ENCODE peak calls at places on chromosomes 11 and 22, in four cellular contexts. One of them, this sample, is unnamed.
A peak's percentile ranks its signal among the peaks of the same experiment; 100 is the strongest.

GRCh38 chr22:17814084-17814483 is 39.8 kb upstream of the BID start:
- DNase-seq in nephron progenitor cell: no peak
- DNase-seq in CD8-positive, alpha-beta memory T cell: no peak
- DNase-seq in uterus: no peak
- DNase-seq in this sample: no peak

GRCh38 chr11:126748097-126748756 is 252.3 kb downstream of the KIRREL3 start:
- DNase-seq in nephron progenitor cell: peak; percentile 53
- DNase-seq in CD8-positive, alpha-beta memory T cell: no peak
- DNase-seq in uterus: no peak
- DNase-seq in this sample: peak; percentile 12

GRCh38 chr11:126150256-126150655 is 61.2 kb downstream of the RPUSD4 start:
- DNase-seq in nephron progenitor cell: no peak
- DNase-seq in CD8-positive, alpha-beta memory T cell: no peak
- DNase-seq in uterus: no peak
- DNase-seq in this sample: no peak

GRCh38 chr11:21771097-21771496 is 421.8 kb upstream of the ANO5 start:
- DNase-seq in nephron progenitor cell: no peak
- DNase-seq in CD8-positive, alpha-beta memory T cell: no peak
- DNase-seq in uterus: no peak
- DNase-seq in this sample: no peak

GRCh38 chr22:39303358-39303757 is 16.1 kb downstream of the RPL3 start:
- DNase-seq in nephron progenitor cell: no peak
- DNase-seq in CD8-positive, alpha-beta memory T cell: no peak
- DNase-seq in uterus: no peak
- DNase-seq in this sample: no peak

GRCh38 chr11:128052912-128053641 is 534.3 kb downstream of the ETS1 start:
- DNase-seq in nephron progenitor cell: no peak
- DNase-seq in CD8-positive, alpha-beta memory T cell: peak; percentile 57
- DNase-seq in uterus: no peak
- DNase-seq in this sample: peak; percentile 37

GRCh38 chr11:12864316-12865156 is 144.6 kb upstream of the RASSF10 start:
- DNase-seq in nephron progenitor cell: no peak
- DNase-seq in CD8-positive, alpha-beta memory T cell: no peak
- DNase-seq in uterus: no peak
- DNase-seq in this sample: no peak

GRCh38 chr11:32840587-32840986 is 10.9 kb downstream of the PRRG4 start:
- DNase-seq in nephron progenitor cell: no peak
- DNase-seq in CD8-positive, alpha-beta memory T cell: no peak
- DNase-seq in uterus: no peak
- DNase-seq in this sample: no peak

GRCh38 chr11:105767945-105768344 is 158.1 kb downstream of the GRIA4 start:
- DNase-seq in nephron progenitor cell: no peak
- DNase-seq in CD8-positive, alpha-beta memory T cell: no peak
- DNase-seq in uterus: no peak
- DNase-seq in this sample: no peak

GRCh38 chr11:123300874-123301695 is 106.0 kb upstream of the CLMP start:
- DNase-seq in nephron progenitor cell: no peak
- DNase-seq in CD8-positive, alpha-beta memory T cell: peak; percentile 29
- DNase-seq in uterus: no peak
- DNase-seq in this sample: peak; percentile 24

GRCh38 chr22:36430863-36431262 is 43.1 kb upstream of the MYH9 start:
- DNase-seq in nephron progenitor cell: no peak
- DNase-seq in CD8-positive, alpha-beta memory T cell: no peak
- DNase-seq in uterus: no peak
- DNase-seq in this sample: no peak

GRCh38 chr11:9459573-9460321 is 1.1 kb upstream of the ZNF143 start:
- DNase-seq in nephron progenitor cell: no peak
- DNase-seq in CD8-positive, alpha-beta memory T cell: no peak
- DNase-seq in uterus: peak; percentile 32
- DNase-seq in this sample: no peak

GRCh38 chr11:79441159-79441875 is 487 bp upstream of the TENM4 start:
- DNase-seq in nephron progenitor cell: peak; percentile 35
- DNase-seq in CD8-positive, alpha-beta memory T cell: no peak
- DNase-seq in uterus: no peak
- DNase-seq in this sample: no peak

GRCh38 chr11:85772700-85773099 is 38.2 kb downstream of the SYTL2 start:
- DNase-seq in nephron progenitor cell: no peak
- DNase-seq in CD8-positive, alpha-beta memory T cell: no peak
- DNase-seq in uterus: no peak
- DNase-seq in this sample: no peak

GRCh38 chr11:75429902-75430691 is 2.9 kb downstream of the KLHL35 start:
- DNase-seq in nephron progenitor cell: peak; percentile 81
- DNase-seq in CD8-positive, alpha-beta memory T cell: peak; percentile 70
- DNase-seq in uterus: no peak
- DNase-seq in this sample: peak; percentile 73

GRCh38 chr22:24102366-24103200 is 78.7 kb upstream of the SUSD2 start:
- DNase-seq in nephron progenitor cell: no peak
- DNase-seq in CD8-positive, alpha-beta memory T cell: no peak
- DNase-seq in uterus: peak; percentile 8
- DNase-seq in this sample: no peak

GRCh38 chr11:63478896-63479295 is 12.1 kb downstream of the PLAAT5 start:
- DNase-seq in nephron progenitor cell: peak; percentile 46
- DNase-seq in CD8-positive, alpha-beta memory T cell: peak; percentile 57
- DNase-seq in uterus: peak; percentile 61
- DNase-seq in this sample: peak; percentile 72

GRCh38 chr11:88338223-88338661 is 706 bp upstream of the CTSC start:
- DNase-seq in nephron progenitor cell: peak; percentile 4
- DNase-seq in CD8-positive, alpha-beta memory T cell: peak; percentile 65
- DNase-seq in uterus: peak; percentile 48
- DNase-seq in this sample: peak; percentile 53

GRCh38 chr11:65434667-65435179 is 12.1 kb downstream of the NEAT1 start:
- DNase-seq in nephron progenitor cell: no peak
- DNase-seq in CD8-positive, alpha-beta memory T cell: no peak
- DNase-seq in uterus: no peak
- DNase-seq in this sample: no peak

GRCh38 chr11:30046211-30046945 is 29.5 kb upstream of the KCNA4 start:
- DNase-seq in nephron progenitor cell: no peak
- DNase-seq in CD8-positive, alpha-beta memory T cell: no peak
- DNase-seq in uterus: no peak
- DNase-seq in this sample: no peak

GRCh38 chr11:117828641-117829368 is 4.3 kb upstream of the FXYD2 start:
- DNase-seq in nephron progenitor cell: no peak
- DNase-seq in CD8-positive, alpha-beta memory T cell: peak; percentile 78
- DNase-seq in uterus: peak; percentile 48
- DNase-seq in this sample: peak; percentile 53

GRCh38 chr11:64874841-64875240 is 3.6 kb downstream of the EHD1 start:
- DNase-seq in nephron progenitor cell: no peak
- DNase-seq in CD8-positive, alpha-beta memory T cell: no peak
- DNase-seq in uterus: no peak
- DNase-seq in this sample: no peak

GRCh38 chr22:25148149-25148691 is 51.4 kb upstream of the CRYBB3 start:
- DNase-seq in nephron progenitor cell: peak; percentile 13
- DNase-seq in CD8-positive, alpha-beta memory T cell: no peak
- DNase-seq in uterus: no peak
- DNase-seq in this sample: no peak

GRCh38 chr22:40345271-40345670 is 1.0 kb upstream of the ADSL start:
- DNase-seq in nephron progenitor cell: no peak
- DNase-seq in CD8-positive, alpha-beta memory T cell: no peak
- DNase-seq in uterus: no peak
- DNase-seq in this sample: no peak

GRCh38 chr11:106493751-106494150 is 416.3 kb downstream of the AASDHPPT start:
- DNase-seq in nephron progenitor cell: no peak
- DNase-seq in CD8-positive, alpha-beta memory T cell: no peak
- DNase-seq in uterus: no peak
- DNase-seq in this sample: no peak

This sample was measured in CD4-positive, alpha-beta memory T cell.